ENCODE peak calls at places on chromosome 10, in four cellular contexts. P is left lung, U is small intestine, D is cardiac muscle cell. N is an unnamed sample.

GRCh38 chr10:116658152-116658551 is 37.4 kb downstream of the PNLIPRP2 start:
- DNase-seq in D (no peak), P (no peak), U (no peak), N (no peak)

GRCh38 chr10:124534231-124534798 is 72.7 kb downstream of the LHPP start:
- DNase-seq in U (no peak), D (peak; percentile 32), P (peak; percentile 87), N (peak; percentile 67)

GRCh38 chr10:13848530-13849425 is 262.0 kb downstream of the PRPF18 start:
- DNase-seq in P (no peak), U (no peak), D (no peak), N (no peak)

GRCh38 chr10:34731885-34732701 is 83.0 kb downstream of the PARD3 start:
- DNase-seq in D (no peak), U (no peak), P (no peak), N (no peak)

GRCh38 chr10:4622374-4622773 is 203.6 kb upstream of the AKR1E2 start:
- DNase-seq in P (no peak), U (no peak), D (no peak), N (no peak)

GRCh38 chr10:29130190-29130673 is 158.6 kb upstream of the LYZL1 start:
- DNase-seq in P (no peak), D (peak; percentile 55), U (no peak), N (no peak)

GRCh38 chr10:107141539-107142061 is 22.9 kb downstream of the SORCS1 start:
- DNase-seq in U (no peak), D (no peak), P (no peak), N (no peak)

GRCh38 chr10:3068201-3068967 is 1.0 kb downstream of the PFKP start:
- DNase-seq in U (peak; percentile 53), P (peak; percentile 89), D (peak; percentile 68), N (peak; percentile 78)

GRCh38 chr10:23702977-23703414 is 264.1 kb downstream of the OTUD1 start:
- DNase-seq in D (peak; percentile 83), U (peak; percentile 63), P (no peak), N (peak; percentile 57)

DNA sequence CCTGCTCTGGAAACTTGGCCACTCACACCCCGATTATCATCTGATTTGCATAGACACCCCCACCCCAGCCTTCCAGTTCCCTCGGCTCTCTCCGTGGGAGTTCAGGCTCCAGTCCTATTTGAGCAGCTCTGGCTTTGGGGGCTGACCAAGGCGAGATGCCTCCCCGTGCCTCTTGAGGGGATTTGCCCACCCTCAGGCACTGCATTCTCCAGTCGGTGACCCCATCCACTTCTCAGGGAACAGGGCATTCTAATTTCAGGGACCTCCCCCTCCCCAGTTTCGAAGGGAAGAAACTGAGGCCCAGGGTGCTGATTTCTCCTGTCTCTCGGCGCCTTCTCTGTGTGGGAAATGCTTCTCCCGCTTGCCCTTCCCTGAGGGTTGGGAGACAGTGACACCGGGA is 35.7 kb upstream of the PAX2 start:
- DNase-seq in P (no peak), U (no peak), D (no peak), N (no peak)
- H3K27me3 ChIP-seq in P (peaks cover 100% of the 10 kb centered on the region), U (peaks cover 45% of the 10 kb centered on the region), D (peaks cover 83% of the 10 kb centered on the region), N (peaks cover 71% of the 10 kb centered on the region)

GRCh38 chr10:110502851-110503301 is 5.2 kb downstream of the DUSP5 start:
- DNase-seq in P (no peak), D (no peak), U (peak; percentile 29), N (peak; percentile 88)
- H3K4me1 ChIP-seq in P (peaks cover 89% of the 10 kb centered on the region), D (peaks cover 40% of the 10 kb centered on the region), U (peaks cover 14% of the 10 kb centered on the region), N (peaks cover 82% of the 10 kb centered on the region)

DNA sequence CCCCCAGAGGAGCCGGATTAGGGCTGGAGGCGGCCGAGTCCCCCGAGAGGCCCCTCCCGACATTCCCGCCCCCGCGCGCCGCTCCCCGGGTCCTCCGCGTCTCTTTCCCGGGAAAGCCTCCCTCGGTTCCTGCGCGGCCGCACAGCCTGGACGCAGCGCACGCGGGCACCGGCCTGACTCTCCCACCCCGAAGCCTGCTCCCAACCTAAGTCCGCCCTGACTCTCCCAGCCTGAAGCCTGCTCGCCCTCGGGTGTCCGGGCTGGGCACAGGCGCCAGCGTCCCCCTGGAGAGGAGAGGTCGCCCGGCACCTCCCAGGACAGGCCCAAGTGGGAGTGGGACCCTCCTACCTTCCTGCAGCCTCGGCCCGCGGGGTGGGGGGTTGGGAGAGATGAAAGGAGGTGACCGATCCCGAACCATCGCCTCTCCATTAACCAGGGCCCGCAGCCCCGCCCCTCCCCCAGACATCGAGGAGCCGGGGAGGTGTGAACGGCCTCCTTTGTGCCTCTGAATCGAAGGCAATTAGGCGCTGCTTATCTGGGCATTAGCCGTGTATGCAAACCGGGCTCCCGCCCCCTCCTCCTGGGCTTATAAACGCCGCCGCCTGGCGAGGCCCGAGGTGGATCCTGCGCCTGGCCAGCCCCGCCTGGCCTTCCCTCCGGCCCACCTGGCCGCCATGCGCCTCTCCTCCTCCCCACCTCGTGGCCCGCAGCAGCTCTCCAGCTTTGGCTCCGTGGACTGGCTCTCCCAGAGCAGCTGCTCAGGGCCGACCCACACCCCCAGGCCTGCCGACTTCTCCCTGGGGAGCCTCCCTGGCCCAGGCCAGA is at the start of gene VENTX:
- DNase-seq in U (no peak), D (no peak), P (no peak), N (no peak)
- H3K27me3 ChIP-seq in U (peaks cover 39% of the 10 kb centered on the region), D (peaks cover 74% of the 10 kb centered on the region), P (peaks cover 100% of the 10 kb centered on the region), N (peaks cover 52% of the 10 kb centered on the region)

GRCh38 chr10:15476337-15476736 is 105.2 kb upstream of the FAM171A1 start:
- DNase-seq in P (no peak), U (no peak), D (no peak), N (no peak)

GRCh38 chr10:15474671-15475070 is 103.6 kb upstream of the FAM171A1 start:
- DNase-seq in D (no peak), P (no peak), U (no peak), N (no peak)

GRCh38 chr10:15472008-15472407 is 100.9 kb upstream of the FAM171A1 start:
- DNase-seq in D (no peak), P (no peak), U (no peak), N (no peak)

GRCh38 chr10:15472431-15473400 is 101.6 kb upstream of the FAM171A1 start:
- DNase-seq in U (no peak), P (no peak), D (no peak), N (no peak)

GRCh38 chr10:15473401-15473777 is 102.3 kb upstream of the FAM171A1 start:
- DNase-seq in U (no peak), P (no peak), D (no peak), N (no peak)
- H3K4me1 ChIP-seq in U (no peaks in the 10 kb centered on the region), P (no peaks in the 10 kb centered on the region), D (no peaks in the 10 kb centered on the region), N (no peaks in the 10 kb centered on the region)

DNA sequence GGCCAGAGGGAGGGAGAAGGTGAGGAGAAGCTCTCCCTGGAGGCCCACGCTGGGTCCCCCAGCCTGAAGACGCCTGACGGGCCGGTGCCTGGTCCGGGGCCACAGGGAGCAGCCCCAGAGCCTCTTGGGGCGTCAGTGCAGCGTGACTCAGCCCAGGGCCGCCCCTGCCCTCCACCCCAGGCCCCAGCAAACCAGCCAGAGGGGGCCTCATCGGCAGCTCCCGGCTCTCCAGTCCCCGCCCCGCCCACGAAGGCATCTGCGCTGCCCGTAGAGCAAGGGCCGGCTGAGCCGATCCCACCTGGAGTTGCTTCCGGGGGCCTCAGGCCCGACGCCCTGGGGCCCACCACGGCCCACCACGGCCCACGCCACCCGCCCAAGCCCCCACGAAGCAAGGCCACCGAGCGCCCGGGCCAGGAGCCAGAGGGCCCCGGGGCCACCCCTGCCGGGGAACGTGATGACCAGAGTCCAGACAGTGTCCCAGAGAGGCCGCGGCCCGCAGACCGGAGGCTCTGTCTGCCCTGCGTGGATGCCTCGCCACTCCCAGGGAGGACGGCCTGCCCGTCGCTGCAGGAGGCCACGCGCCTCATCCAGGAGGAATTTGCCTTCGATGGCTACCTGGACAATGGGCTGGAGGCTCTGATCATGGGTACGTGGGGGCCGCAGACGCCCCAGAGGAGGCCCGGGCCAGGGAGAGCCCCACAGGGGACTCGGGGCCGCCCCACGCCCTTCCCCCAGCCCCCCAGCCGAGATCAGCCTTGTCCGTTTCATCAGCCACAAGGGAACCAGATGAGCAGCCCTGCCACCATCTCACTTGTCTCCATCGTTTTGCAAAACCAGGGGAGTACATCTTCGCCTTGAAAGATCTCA is 31.2 kb upstream of the UTF1 start:
- DNase-seq in U (no peak), P (peak; percentile 74), D (no peak), N (no peak)
- H3K27me3 ChIP-seq in U (no peaks in the 10 kb centered on the region), P (peaks cover 23% of the 10 kb centered on the region), D (no peaks in the 10 kb centered on the region), N (no peaks in the 10 kb centered on the region)

DNA sequence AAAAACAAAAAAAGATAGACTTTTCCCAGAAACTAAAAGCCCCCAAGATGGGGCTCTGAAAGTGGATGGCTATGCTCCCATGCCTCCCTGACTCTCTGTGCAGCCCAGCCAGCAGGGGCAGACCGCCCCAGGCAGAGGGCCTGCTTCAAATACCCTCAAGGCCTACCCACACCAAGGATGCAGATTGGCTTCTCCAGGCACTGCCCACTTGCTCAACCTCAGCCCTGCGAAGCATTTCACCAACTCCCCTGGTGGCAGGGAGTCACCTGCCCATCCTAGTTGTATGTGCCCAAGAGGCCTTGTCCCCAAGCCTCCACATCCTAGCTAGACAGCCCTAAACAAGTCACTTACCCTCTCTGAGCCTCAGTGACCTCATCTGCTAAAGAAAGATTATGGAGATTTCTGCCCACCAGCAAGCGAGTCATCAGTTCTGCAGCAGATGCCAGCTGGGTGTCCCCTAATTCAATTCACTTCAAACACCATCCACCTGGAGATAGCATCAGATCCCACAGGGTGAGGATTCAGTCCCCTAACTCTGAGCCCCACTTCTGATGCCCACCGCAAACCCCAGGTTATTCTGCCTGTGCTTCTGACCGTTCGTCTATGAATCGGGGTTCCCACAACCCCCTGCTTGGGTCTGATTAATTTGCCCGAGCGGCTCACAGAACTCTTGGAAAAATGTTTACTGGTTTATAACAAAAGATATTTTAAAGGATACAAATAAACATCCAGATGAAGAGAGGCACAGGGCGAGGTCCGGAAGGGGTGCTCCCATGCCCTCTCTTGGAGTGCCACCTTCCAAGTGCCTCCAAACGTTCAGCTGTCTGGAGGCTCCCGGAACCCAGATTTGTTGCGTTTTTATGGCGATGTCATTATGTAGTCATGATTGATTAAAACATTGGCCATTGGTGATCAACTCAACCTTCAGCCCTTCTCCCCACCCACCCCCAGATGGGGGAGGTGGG is 18.6 kb upstream of the ZMIZ1 start:
- DNase-seq in U (no peak), D (no peak), P (no peak), N (no peak)
- H3K4me1 ChIP-seq in U (peaks cover 11% of the 10 kb centered on the region), D (peaks cover 34% of the 10 kb centered on the region), P (peaks cover 44% of the 10 kb centered on the region), N (peaks cover 5% of the 10 kb centered on the region)

N was measured in adrenal gland.